ENCODE peak calls at places on chromosomes 12 and 14, in five cellular contexts. One of them, this sample, is unnamed.

GRCh38 chr14:96151242-96151641 is 53.4 kb upstream of the BDKRB2 start:
- DNase-seq in A549: no peak
- DNase-seq in astrocyte: no peak
- DNase-seq in upper lobe of right lung: no peak
- DNase-seq in cardiac muscle cell: no peak
- DNase-seq in this sample: no peak

GRCh38 chr14:37034410-37035285 is 137.8 kb downstream of the SLC25A21 start:
- DNase-seq in A549: no peak
- DNase-seq in astrocyte: peak; percentile 83
- DNase-seq in upper lobe of right lung: no peak
- DNase-seq in cardiac muscle cell: no peak
- DNase-seq in this sample: no peak

GRCh38 chr12:51907083-51907863 is at the start of gene ACVRL1:
- DNase-seq in A549: no peak
- DNase-seq in astrocyte: no peak
- DNase-seq in upper lobe of right lung: no peak
- DNase-seq in cardiac muscle cell: peak; percentile 43
- DNase-seq in this sample: no peak

GRCh38 chr14:46490150-46490769 is 161.3 kb downstream of the RPL10L start:
- DNase-seq in A549: peak; percentile 15
- DNase-seq in astrocyte: peak; percentile 1
- DNase-seq in upper lobe of right lung: no peak
- DNase-seq in cardiac muscle cell: peak; percentile 1
- DNase-seq in this sample: no peak

GRCh38 chr14:77059276-77059934 is 30.9 kb upstream of the IRF2BPL start:
- DNase-seq in A549: peak; percentile 66
- DNase-seq in astrocyte: peak; percentile 96
- DNase-seq in upper lobe of right lung: no peak
- DNase-seq in cardiac muscle cell: peak; percentile 91
- DNase-seq in this sample: no peak

GRCh38 chr12:104702565-104703139 is 245.9 kb downstream of the CHST11 start:
- DNase-seq in A549: no peak
- DNase-seq in astrocyte: no peak
- DNase-seq in upper lobe of right lung: no peak
- DNase-seq in cardiac muscle cell: peak; percentile 74
- DNase-seq in this sample: peak; percentile 19

GRCh38 chr14:78450945-78451344 is 280.8 kb downstream of the NRXN3 start:
- DNase-seq in A549: no peak
- DNase-seq in astrocyte: no peak
- DNase-seq in upper lobe of right lung: no peak
- DNase-seq in cardiac muscle cell: peak; percentile 1
- DNase-seq in this sample: no peak

GRCh38 chr12:46217686-46218508 is 50.9 kb downstream of the SLC38A1 start:
- DNase-seq in A549: no peak
- DNase-seq in astrocyte: no peak
- DNase-seq in upper lobe of right lung: no peak
- DNase-seq in cardiac muscle cell: no peak
- DNase-seq in this sample: no peak

GRCh38 chr12:106049105-106049504 is 89.6 kb downstream of the NUAK1 start:
- DNase-seq in A549: no peak
- DNase-seq in astrocyte: no peak
- DNase-seq in upper lobe of right lung: no peak
- DNase-seq in cardiac muscle cell: no peak
- DNase-seq in this sample: no peak

GRCh38 chr12:94621662-94622359 is 28.5 kb downstream of the TMCC3 start:
- DNase-seq in A549: no peak
- DNase-seq in astrocyte: peak; percentile 69
- DNase-seq in upper lobe of right lung: no peak
- DNase-seq in cardiac muscle cell: peak; percentile 25
- DNase-seq in this sample: no peak

GRCh38 chr12:106296179-106296877 is 6.2 kb upstream of the TCP11L2 start:
- DNase-seq in A549: peak; percentile 69
- DNase-seq in astrocyte: peak; percentile 75
- DNase-seq in upper lobe of right lung: no peak
- DNase-seq in cardiac muscle cell: peak; percentile 29
- DNase-seq in this sample: no peak

GRCh38 chr12:9881988-9882387 is 699 bp downstream of the KLRF2 start:
- DNase-seq in A549: no peak
- DNase-seq in astrocyte: no peak
- DNase-seq in upper lobe of right lung: no peak
- DNase-seq in cardiac muscle cell: no peak
- DNase-seq in this sample: no peak

GRCh38 chr12:28258998-28259397 is 68.7 kb downstream of the CCDC91 start:
- DNase-seq in A549: no peak
- DNase-seq in astrocyte: peak; percentile 53
- DNase-seq in upper lobe of right lung: no peak
- DNase-seq in cardiac muscle cell: no peak
- DNase-seq in this sample: no peak

GRCh38 chr12:5514545-5514944 is 82.6 kb downstream of the NTF3 start:
- DNase-seq in A549: no peak
- DNase-seq in astrocyte: no peak
- DNase-seq in upper lobe of right lung: no peak
- DNase-seq in cardiac muscle cell: no peak
- DNase-seq in this sample: no peak

GRCh38 chr12:60529261-60529660 is 933.4 kb downstream of the SLC16A7 start:
- DNase-seq in A549: no peak
- DNase-seq in astrocyte: no peak
- DNase-seq in upper lobe of right lung: no peak
- DNase-seq in cardiac muscle cell: no peak
- DNase-seq in this sample: no peak

GRCh38 chr12:32031109-32031508 is 71.9 kb downstream of the RESF1 start:
- DNase-seq in A549: no peak
- DNase-seq in astrocyte: peak; percentile 44
- DNase-seq in upper lobe of right lung: no peak
- DNase-seq in cardiac muscle cell: peak; percentile 16
- DNase-seq in this sample: no peak

GRCh38 chr12:77609016-77609415 is 221.7 kb upstream of the NAV3 start:
- DNase-seq in A549: no peak
- DNase-seq in astrocyte: no peak
- DNase-seq in upper lobe of right lung: no peak
- DNase-seq in cardiac muscle cell: no peak
- DNase-seq in this sample: no peak

GRCh38 chr12:54207539-54208267 is 18.9 kb upstream of the SMUG1 start:
- DNase-seq in A549: peak; percentile 80
- DNase-seq in astrocyte: no peak
- DNase-seq in upper lobe of right lung: peak; percentile 84
- DNase-seq in cardiac muscle cell: peak; percentile 57
- DNase-seq in this sample: peak; percentile 69

GRCh38 chr12:124778411-124778810 is 85.3 kb downstream of the SCARB1 start:
- DNase-seq in A549: no peak
- DNase-seq in astrocyte: no peak
- DNase-seq in upper lobe of right lung: no peak
- DNase-seq in cardiac muscle cell: no peak
- DNase-seq in this sample: no peak

GRCh38 chr14:79915411-79915810 is 295.9 kb downstream of the DIO2 start:
- DNase-seq in A549: no peak
- DNase-seq in astrocyte: no peak
- DNase-seq in upper lobe of right lung: no peak
- DNase-seq in cardiac muscle cell: no peak
- DNase-seq in this sample: no peak

GRCh38 chr14:89139404-89140247 is 277.4 kb downstream of the FOXN3 start:
- DNase-seq in A549: no peak
- DNase-seq in astrocyte: no peak
- DNase-seq in upper lobe of right lung: no peak
- DNase-seq in cardiac muscle cell: no peak
- DNase-seq in this sample: no peak

GRCh38 chr12:121175383-121176119 is 34.4 kb upstream of the P2RX4 start:
- DNase-seq in A549: no peak
- DNase-seq in astrocyte: no peak
- DNase-seq in upper lobe of right lung: no peak
- DNase-seq in cardiac muscle cell: peak; percentile 38
- DNase-seq in this sample: no peak

GRCh38 chr12:9796346-9796745 is 30.9 kb upstream of the KLRF1 start:
- DNase-seq in A549: no peak
- DNase-seq in astrocyte: no peak
- DNase-seq in upper lobe of right lung: no peak
- DNase-seq in cardiac muscle cell: no peak
- DNase-seq in this sample: no peak

GRCh38 chr12:108565976-108566375 is 3.6 kb downstream of the ISCU start:
- DNase-seq in A549: peak; percentile 78
- DNase-seq in astrocyte: peak; percentile 54
- DNase-seq in upper lobe of right lung: peak; percentile 89
- DNase-seq in cardiac muscle cell: peak; percentile 76
- DNase-seq in this sample: peak; percentile 92

GRCh38 chr12:113190761-113191160 is 5.2 kb downstream of the RITA1 start:
- DNase-seq in A549: peak; percentile 86
- DNase-seq in astrocyte: peak; percentile 45
- DNase-seq in upper lobe of right lung: no peak
- DNase-seq in cardiac muscle cell: peak; percentile 30
- DNase-seq in this sample: no peak

GRCh38 chr14:96272777-96273471 is 16.9 kb downstream of the BDKRB1 start:
- DNase-seq in A549: peak; percentile 66
- DNase-seq in astrocyte: peak; percentile 63
- DNase-seq in upper lobe of right lung: no peak
- DNase-seq in cardiac muscle cell: no peak
- DNase-seq in this sample: no peak

GRCh38 chr12:116926283-116927243 is 15.8 kb downstream of the FBXW8 start:
- DNase-seq in A549: no peak
- DNase-seq in astrocyte: no peak
- DNase-seq in upper lobe of right lung: no peak
- DNase-seq in cardiac muscle cell: no peak
- DNase-seq in this sample: no peak

GRCh38 chr14:70078329-70078728 is 110.4 kb downstream of the SLC8A3 start:
- DNase-seq in A549: no peak
- DNase-seq in astrocyte: no peak
- DNase-seq in upper lobe of right lung: no peak
- DNase-seq in cardiac muscle cell: no peak
- DNase-seq in this sample: no peak

GRCh38 chr14:103067231-103067954 is 10.0 kb upstream of the CDC42BPB start:
- DNase-seq in A549: peak; percentile 79
- DNase-seq in astrocyte: peak; percentile 34
- DNase-seq in upper lobe of right lung: no peak
- DNase-seq in cardiac muscle cell: peak; percentile 61
- DNase-seq in this sample: no peak

GRCh38 chr12:108629824-108630476 is 3.7 kb downstream of the SELPLG start:
- DNase-seq in A549: peak; percentile 58
- DNase-seq in astrocyte: peak; percentile 85
- DNase-seq in upper lobe of right lung: peak; percentile 78
- DNase-seq in cardiac muscle cell: peak; percentile 80
- DNase-seq in this sample: no peak

GRCh38 chr14:74705607-74706006 is 7.3 kb downstream of the AREL1 start:
- DNase-seq in A549: no peak
- DNase-seq in astrocyte: no peak
- DNase-seq in upper lobe of right lung: no peak
- DNase-seq in cardiac muscle cell: no peak
- DNase-seq in this sample: no peak

DNA sequence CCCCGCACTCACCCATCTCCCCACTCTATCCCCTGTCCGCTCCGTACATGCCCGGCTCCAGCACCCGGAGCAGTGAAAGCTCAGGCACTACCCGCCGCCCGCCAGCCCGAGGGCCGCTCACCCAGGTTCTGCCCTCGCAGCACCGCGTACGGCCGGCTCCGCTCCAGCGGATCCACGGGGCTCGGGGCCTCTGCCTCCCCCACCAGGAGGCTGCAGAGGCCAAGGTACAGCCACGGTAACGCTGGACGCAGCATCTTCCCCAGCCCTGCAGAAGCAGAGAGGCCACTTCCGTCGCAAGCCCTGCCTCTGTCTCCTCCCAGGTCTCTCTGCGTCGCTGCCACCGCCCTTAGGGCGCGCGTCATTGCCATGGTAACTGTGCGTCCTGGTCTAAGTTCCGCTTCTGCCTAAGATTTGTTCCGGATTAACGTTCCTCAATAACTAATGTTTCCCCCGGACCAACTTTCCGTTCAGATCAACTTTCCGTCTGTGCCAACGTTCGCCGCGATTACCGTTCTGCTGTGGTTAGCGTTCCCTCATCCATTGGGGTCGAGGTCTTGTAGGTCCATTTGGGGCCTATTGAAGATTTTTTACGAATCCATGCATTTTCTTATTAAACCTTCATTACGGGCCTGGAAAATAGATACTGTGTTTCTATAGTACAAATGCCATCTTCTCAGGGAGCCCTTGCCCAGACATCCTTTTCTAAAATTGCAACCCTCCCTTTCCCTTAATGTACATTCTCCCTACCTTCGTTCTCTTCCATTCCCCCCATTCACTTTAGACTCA is at the start of gene C12orf76:
- DNase-seq in A549: peak; percentile 99
- DNase-seq in astrocyte: peak; percentile 93
- DNase-seq in upper lobe of right lung: peak; percentile 97
- DNase-seq in cardiac muscle cell: peak; percentile 98
- DNase-seq in this sample: peak; percentile 92
- H3K27ac ChIP-seq in A549: peak within 1 kb of the TSS; percentile 94
- H3K27ac ChIP-seq in astrocyte: peak within 1 kb of the TSS; percentile 79
- H3K27ac ChIP-seq in upper lobe of right lung: peak within 1 kb of the TSS; percentile 88
- H3K27ac ChIP-seq in cardiac muscle cell: no peak within 1 kb of the TSS
- H3K27ac ChIP-seq in this sample: peak within 1 kb of the TSS; percentile 78

DNA sequence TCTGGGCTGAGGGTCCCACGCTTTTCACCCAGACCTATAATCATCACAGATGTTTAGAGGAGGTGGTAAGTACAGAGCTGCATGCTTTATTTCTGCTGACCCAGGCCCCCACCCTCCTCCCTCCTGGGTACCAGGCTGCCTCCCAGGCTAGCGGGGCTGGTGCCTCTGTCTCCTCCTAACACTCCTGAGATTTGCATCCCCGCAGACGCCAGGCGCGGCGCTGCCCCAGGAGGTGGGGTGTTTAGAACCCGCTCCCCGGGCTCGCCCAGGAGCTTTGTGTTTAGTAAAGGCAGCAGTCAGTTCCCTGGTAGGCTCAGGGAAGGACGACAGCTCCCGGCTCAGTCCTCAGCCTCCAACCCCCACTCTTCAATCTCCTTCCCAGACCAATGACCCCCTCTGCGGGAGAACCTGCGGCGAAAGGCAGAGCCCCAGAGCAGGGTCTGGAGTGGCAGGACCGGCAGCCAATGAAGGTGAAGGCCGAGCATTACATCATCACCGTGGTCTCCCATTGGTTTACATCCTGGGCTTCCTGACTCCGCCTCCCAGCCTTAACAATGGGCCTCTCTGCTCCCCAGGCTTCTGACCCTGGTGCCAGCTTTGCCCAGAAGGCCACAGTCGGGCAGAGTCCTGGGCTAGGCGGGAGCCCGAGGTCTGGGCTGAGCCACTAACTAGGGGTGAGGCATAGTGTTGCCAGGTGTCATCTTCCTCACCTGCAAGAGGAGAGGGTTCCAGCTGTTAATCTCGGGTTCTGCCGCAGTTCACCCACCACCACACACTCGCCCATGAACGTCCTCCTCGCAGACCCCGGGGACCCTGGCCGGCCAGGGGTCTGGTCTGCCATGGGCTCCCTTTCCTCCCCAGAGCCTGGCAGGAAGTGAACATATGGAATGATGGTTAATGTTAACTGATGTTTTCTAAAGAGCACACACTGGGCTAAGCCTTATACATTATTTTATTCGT is 57.5 kb downstream of the CALM1 start:
- DNase-seq in A549: peak; percentile 71
- DNase-seq in astrocyte: peak; percentile 89
- DNase-seq in upper lobe of right lung: peak; percentile 74
- DNase-seq in cardiac muscle cell: peak; percentile 86
- DNase-seq in this sample: peak; percentile 87
- H3K4me3 ChIP-seq in A549: no peak overlapping the region
- H3K4me3 ChIP-seq in astrocyte: peak overlapping the region; percentile 45
- H3K4me3 ChIP-seq in upper lobe of right lung: peak overlapping the region; percentile 21
- H3K4me3 ChIP-seq in cardiac muscle cell: peak overlapping the region; percentile 16
- H3K4me3 ChIP-seq in this sample: peak overlapping the region; percentile 31

GRCh38 chr14:23953464-23954278 is at the start of gene DHRS4:
- DNase-seq in A549: peak; percentile 85
- DNase-seq in astrocyte: peak; percentile 72
- DNase-seq in upper lobe of right lung: peak; percentile 90
- DNase-seq in cardiac muscle cell: peak; percentile 86
- DNase-seq in this sample: peak; percentile 93
- TF ChIP-seq CTCF in A549: peak; percentile 88
- TF ChIP-seq CTCF in astrocyte: peak; percentile 79
- TF ChIP-seq CTCF in upper lobe of right lung: peak; percentile 85
- TF ChIP-seq CTCF in cardiac muscle cell: peak; percentile 92
- TF ChIP-seq CTCF in this sample: peak; percentile 76

GRCh38 chr12:82740129-82741000 is 53.7 kb downstream of the TMTC2 start:
- DNase-seq in A549: peak; percentile 72
- DNase-seq in astrocyte: peak; percentile 85
- DNase-seq in upper lobe of right lung: no peak
- DNase-seq in cardiac muscle cell: peak; percentile 71
- DNase-seq in this sample: no peak
- H3K27ac ChIP-seq in A549: peak overlapping the region; percentile 77
- H3K27ac ChIP-seq in astrocyte: peak overlapping the region; percentile 55
- H3K27ac ChIP-seq in upper lobe of right lung: no peak overlapping the region
- H3K27ac ChIP-seq in cardiac muscle cell: no peak overlapping the region
- H3K27ac ChIP-seq in this sample: no peak overlapping the region